ENCODE peak calls at places on chromosomes 7 and 10, in ten cellular contexts. One of them, this sample, is unnamed.

GRCh38 chr7:136976504-136977251 is 108.2 kb downstream of the CHRM2 start:
- DNase-seq in spleen: no peak
- DNase-seq in neural progenitor cell: no peak
- DNase-seq in fibroblast of pulmonary artery: no peak
- DNase-seq in uterus: no peak
- DNase-seq in lower lobe of right lung: no peak
- DNase-seq in right lobe of liver: no peak
- DNase-seq in left ventricle myocardium inferior: no peak
- DNase-seq in upper lobe of right lung: no peak
- DNase-seq in heart left ventricle: no peak
- DNase-seq in this sample: peak

GRCh38 chr7:45292481-45292880 is 134.9 kb downstream of the RAMP3 start:
- DNase-seq in neural progenitor cell: no peak
- DNase-seq in right lobe of liver: no peak
- DNase-seq in left ventricle myocardium inferior: peak
- DNase-seq in spleen: no peak
- DNase-seq in lower lobe of right lung: no peak
- DNase-seq in uterus: no peak
- DNase-seq in upper lobe of right lung: no peak
- DNase-seq in fibroblast of pulmonary artery: no peak
- DNase-seq in heart left ventricle: peak
- DNase-seq in this sample: no peak

GRCh38 chr7:77866791-77867190 is 68.2 kb downstream of the PHTF2 start:
- DNase-seq in fibroblast of pulmonary artery: peak
- DNase-seq in uterus: no peak
- DNase-seq in spleen: no peak
- DNase-seq in lower lobe of right lung: no peak
- DNase-seq in upper lobe of right lung: no peak
- DNase-seq in right lobe of liver: no peak
- DNase-seq in heart left ventricle: no peak
- DNase-seq in left ventricle myocardium inferior: no peak
- DNase-seq in neural progenitor cell: no peak
- DNase-seq in this sample: peak

GRCh38 chr10:123986736-123987135 is 95.1 kb upstream of the CPXM2 start:
- DNase-seq in upper lobe of right lung: no peak
- DNase-seq in uterus: no peak
- DNase-seq in neural progenitor cell: no peak
- DNase-seq in lower lobe of right lung: no peak
- DNase-seq in fibroblast of pulmonary artery: no peak
- DNase-seq in spleen: no peak
- DNase-seq in right lobe of liver: no peak
- DNase-seq in left ventricle myocardium inferior: no peak
- DNase-seq in heart left ventricle: no peak
- DNase-seq in this sample: no peak

GRCh38 chr7:140165422-140165821 is 11.4 kb downstream of the KDM7A start:
- DNase-seq in left ventricle myocardium inferior: no peak
- DNase-seq in spleen: no peak
- DNase-seq in neural progenitor cell: no peak
- DNase-seq in uterus: no peak
- DNase-seq in right lobe of liver: no peak
- DNase-seq in heart left ventricle: no peak
- DNase-seq in fibroblast of pulmonary artery: peak
- DNase-seq in lower lobe of right lung: no peak
- DNase-seq in upper lobe of right lung: no peak
- DNase-seq in this sample: peak

GRCh38 chr10:124696446-124697392 is 47.5 kb downstream of the FAM53B start:
- DNase-seq in right lobe of liver: peak
- DNase-seq in lower lobe of right lung: no peak
- DNase-seq in uterus: no peak
- DNase-seq in left ventricle myocardium inferior: no peak
- DNase-seq in heart left ventricle: no peak
- DNase-seq in neural progenitor cell: no peak
- DNase-seq in upper lobe of right lung: peak
- DNase-seq in spleen: peak
- DNase-seq in fibroblast of pulmonary artery: no peak
- DNase-seq in this sample: no peak

GRCh38 chr10:60417898-60418297 is 28.2 kb upstream of the ANK3 start:
- DNase-seq in upper lobe of right lung: no peak
- DNase-seq in spleen: no peak
- DNase-seq in left ventricle myocardium inferior: no peak
- DNase-seq in neural progenitor cell: no peak
- DNase-seq in right lobe of liver: no peak
- DNase-seq in lower lobe of right lung: no peak
- DNase-seq in fibroblast of pulmonary artery: no peak
- DNase-seq in uterus: no peak
- DNase-seq in heart left ventricle: no peak
- DNase-seq in this sample: no peak

GRCh38 chr10:127012769-127013152 is 107.5 kb downstream of the DOCK1 start:
- DNase-seq in fibroblast of pulmonary artery: no peak
- DNase-seq in uterus: no peak
- DNase-seq in neural progenitor cell: no peak
- DNase-seq in lower lobe of right lung: peak
- DNase-seq in upper lobe of right lung: peak
- DNase-seq in right lobe of liver: peak
- DNase-seq in left ventricle myocardium inferior: peak
- DNase-seq in spleen: no peak
- DNase-seq in heart left ventricle: peak
- DNase-seq in this sample: peak

GRCh38 chr10:6592080-6592479 is 12.0 kb upstream of the PRKCQ start:
- DNase-seq in fibroblast of pulmonary artery: no peak
- DNase-seq in right lobe of liver: no peak
- DNase-seq in neural progenitor cell: no peak
- DNase-seq in lower lobe of right lung: no peak
- DNase-seq in left ventricle myocardium inferior: no peak
- DNase-seq in uterus: no peak
- DNase-seq in spleen: no peak
- DNase-seq in upper lobe of right lung: no peak
- DNase-seq in heart left ventricle: no peak
- DNase-seq in this sample: no peak

GRCh38 chr10:10677479-10677878 is 340.2 kb upstream of the CELF2 start:
- DNase-seq in right lobe of liver: no peak
- DNase-seq in neural progenitor cell: peak
- DNase-seq in heart left ventricle: peak
- DNase-seq in spleen: no peak
- DNase-seq in uterus: peak
- DNase-seq in fibroblast of pulmonary artery: peak
- DNase-seq in upper lobe of right lung: peak
- DNase-seq in lower lobe of right lung: peak
- DNase-seq in left ventricle myocardium inferior: peak
- DNase-seq in this sample: peak

GRCh38 chr7:42180806-42181205 is 56.2 kb downstream of the GLI3 start:
- DNase-seq in uterus: no peak
- DNase-seq in lower lobe of right lung: no peak
- DNase-seq in neural progenitor cell: no peak
- DNase-seq in right lobe of liver: no peak
- DNase-seq in left ventricle myocardium inferior: no peak
- DNase-seq in fibroblast of pulmonary artery: peak
- DNase-seq in spleen: no peak
- DNase-seq in upper lobe of right lung: no peak
- DNase-seq in heart left ventricle: no peak
- DNase-seq in this sample: no peak

GRCh38 chr10:60433684-60434083 is 44.0 kb upstream of the ANK3 start:
- DNase-seq in lower lobe of right lung: no peak
- DNase-seq in uterus: no peak
- DNase-seq in heart left ventricle: no peak
- DNase-seq in neural progenitor cell: no peak
- DNase-seq in left ventricle myocardium inferior: no peak
- DNase-seq in fibroblast of pulmonary artery: peak
- DNase-seq in spleen: no peak
- DNase-seq in upper lobe of right lung: no peak
- DNase-seq in right lobe of liver: no peak
- DNase-seq in this sample: peak

GRCh38 chr10:50417486-50417905 is 166.2 kb upstream of the ASAH2 start:
- DNase-seq in neural progenitor cell: no peak
- DNase-seq in lower lobe of right lung: no peak
- DNase-seq in spleen: no peak
- DNase-seq in fibroblast of pulmonary artery: peak
- DNase-seq in left ventricle myocardium inferior: no peak
- DNase-seq in right lobe of liver: no peak
- DNase-seq in upper lobe of right lung: no peak
- DNase-seq in uterus: no peak
- DNase-seq in heart left ventricle: no peak
- DNase-seq in this sample: no peak

GRCh38 chr7:83162402-83163256 is at the start of gene PCLO:
- DNase-seq in uterus: peak
- DNase-seq in lower lobe of right lung: peak
- DNase-seq in neural progenitor cell: peak
- DNase-seq in fibroblast of pulmonary artery: peak
- DNase-seq in right lobe of liver: peak
- DNase-seq in upper lobe of right lung: peak
- DNase-seq in spleen: peak
- DNase-seq in heart left ventricle: peak
- DNase-seq in left ventricle myocardium inferior: peak
- DNase-seq in this sample: peak
- H3K4me3 ChIP-seq in uterus: peak
- H3K4me3 ChIP-seq in lower lobe of right lung: peak
- H3K4me3 ChIP-seq in neural progenitor cell: peak
- H3K4me3 ChIP-seq in fibroblast of pulmonary artery: peak
- H3K4me3 ChIP-seq in right lobe of liver: peak
- H3K4me3 ChIP-seq in upper lobe of right lung: peak
- H3K4me3 ChIP-seq in spleen: peak
- H3K4me3 ChIP-seq in heart left ventricle: peak
- H3K4me3 ChIP-seq in left ventricle myocardium inferior: peak
- H3K4me3 ChIP-seq in this sample: peak

GRCh38 chr7:97845622-97846203 is 26.5 kb downstream of the ASNS start:
- DNase-seq in heart left ventricle: no peak
- DNase-seq in lower lobe of right lung: no peak
- DNase-seq in left ventricle myocardium inferior: no peak
- DNase-seq in right lobe of liver: no peak
- DNase-seq in fibroblast of pulmonary artery: peak
- DNase-seq in upper lobe of right lung: no peak
- DNase-seq in spleen: no peak
- DNase-seq in neural progenitor cell: peak
- DNase-seq in uterus: no peak
- DNase-seq in this sample: no peak

GRCh38 chr7:97846945-97847344 is 25.3 kb downstream of the ASNS start:
- DNase-seq in uterus: no peak
- DNase-seq in heart left ventricle: no peak
- DNase-seq in neural progenitor cell: no peak
- DNase-seq in fibroblast of pulmonary artery: no peak
- DNase-seq in spleen: no peak
- DNase-seq in lower lobe of right lung: no peak
- DNase-seq in upper lobe of right lung: no peak
- DNase-seq in left ventricle myocardium inferior: no peak
- DNase-seq in right lobe of liver: no peak
- DNase-seq in this sample: no peak

GRCh38 chr7:97842006-97842405 is 30.2 kb downstream of the ASNS start:
- DNase-seq in neural progenitor cell: no peak
- DNase-seq in right lobe of liver: no peak
- DNase-seq in heart left ventricle: no peak
- DNase-seq in left ventricle myocardium inferior: no peak
- DNase-seq in fibroblast of pulmonary artery: no peak
- DNase-seq in upper lobe of right lung: no peak
- DNase-seq in lower lobe of right lung: no peak
- DNase-seq in spleen: no peak
- DNase-seq in uterus: no peak
- DNase-seq in this sample: peak

GRCh38 chr7:97842772-97843345 is 29.3 kb downstream of the ASNS start:
- DNase-seq in heart left ventricle: no peak
- DNase-seq in neural progenitor cell: no peak
- DNase-seq in fibroblast of pulmonary artery: no peak
- DNase-seq in spleen: no peak
- DNase-seq in lower lobe of right lung: no peak
- DNase-seq in upper lobe of right lung: no peak
- DNase-seq in right lobe of liver: no peak
- DNase-seq in uterus: no peak
- DNase-seq in left ventricle myocardium inferior: no peak
- DNase-seq in this sample: no peak

GRCh38 chr7:97844036-97844435 is 28.2 kb downstream of the ASNS start:
- DNase-seq in heart left ventricle: no peak
- DNase-seq in spleen: no peak
- DNase-seq in right lobe of liver: no peak
- DNase-seq in left ventricle myocardium inferior: no peak
- DNase-seq in lower lobe of right lung: no peak
- DNase-seq in upper lobe of right lung: no peak
- DNase-seq in uterus: no peak
- DNase-seq in fibroblast of pulmonary artery: peak
- DNase-seq in neural progenitor cell: no peak
- DNase-seq in this sample: peak
- TF ChIP-seq CTCF in heart left ventricle: no peak
- TF ChIP-seq CTCF in spleen: no peak
- TF ChIP-seq CTCF in right lobe of liver: no peak
- TF ChIP-seq CTCF in left ventricle myocardium inferior: no peak
- TF ChIP-seq CTCF in lower lobe of right lung: no peak
- TF ChIP-seq CTCF in upper lobe of right lung: no peak
- TF ChIP-seq CTCF in uterus: no peak
- TF ChIP-seq CTCF in fibroblast of pulmonary artery: peak
- TF ChIP-seq CTCF in neural progenitor cell: peak
- TF ChIP-seq CTCF in this sample: peak

DNA sequence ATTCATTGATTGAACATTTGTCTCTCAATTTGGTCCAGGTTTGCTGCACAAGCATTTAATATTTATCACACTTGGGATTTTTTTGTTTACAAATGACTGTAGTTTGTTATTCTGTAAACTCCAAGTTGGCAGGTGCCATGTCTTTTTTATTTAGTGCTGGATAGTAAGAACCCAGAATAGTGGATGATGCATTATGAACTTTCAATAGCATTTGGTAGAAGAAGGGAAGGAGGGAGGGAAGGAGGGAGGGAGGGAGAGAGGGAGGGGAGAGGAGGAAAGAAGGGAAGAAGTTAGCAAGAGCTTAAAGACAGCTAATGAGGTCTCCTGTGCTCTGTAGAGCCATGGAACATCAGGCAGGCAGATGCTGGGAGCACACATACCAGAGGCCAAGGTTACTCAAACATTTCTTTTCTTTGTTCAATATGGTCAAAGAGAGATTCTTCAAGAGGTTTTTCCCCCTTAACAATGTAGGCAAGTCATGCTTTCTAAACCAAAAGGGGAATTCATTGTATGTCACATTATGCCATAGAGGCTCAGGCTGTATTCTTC is 25.8 kb upstream of the PDK4 start:
- DNase-seq in spleen: no peak
- DNase-seq in upper lobe of right lung: no peak
- DNase-seq in heart left ventricle: no peak
- DNase-seq in uterus: no peak
- DNase-seq in lower lobe of right lung: no peak
- DNase-seq in neural progenitor cell: no peak
- DNase-seq in right lobe of liver: no peak
- DNase-seq in left ventricle myocardium inferior: no peak
- DNase-seq in fibroblast of pulmonary artery: no peak
- DNase-seq in this sample: no peak
- H3K4me3 ChIP-seq in spleen: no peak
- H3K4me3 ChIP-seq in upper lobe of right lung: no peak
- H3K4me3 ChIP-seq in heart left ventricle: no peak
- H3K4me3 ChIP-seq in uterus: no peak
- H3K4me3 ChIP-seq in lower lobe of right lung: no peak
- H3K4me3 ChIP-seq in neural progenitor cell: no peak
- H3K4me3 ChIP-seq in right lobe of liver: no peak
- H3K4me3 ChIP-seq in left ventricle myocardium inferior: no peak
- H3K4me3 ChIP-seq in fibroblast of pulmonary artery: no peak
- H3K4me3 ChIP-seq in this sample: no peak

DNA sequence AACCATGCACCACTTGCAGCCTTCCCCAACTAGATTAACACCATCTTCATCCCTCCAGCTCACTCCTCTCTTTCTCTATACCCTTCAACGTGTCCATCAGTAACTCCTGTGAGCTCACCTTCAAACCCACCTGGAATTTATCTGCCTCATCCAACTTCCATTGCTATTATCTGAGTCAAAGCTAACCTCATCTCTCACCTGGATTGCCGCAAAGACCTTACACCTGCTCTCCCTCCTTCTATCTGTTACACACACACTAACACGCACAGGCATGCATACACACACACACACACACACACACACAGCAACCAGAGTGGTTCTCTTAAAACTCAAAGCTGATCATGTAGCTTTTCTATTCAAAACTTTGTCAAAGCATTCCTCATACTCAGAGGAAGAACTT is 3.8 kb upstream of the TFEC start:
- DNase-seq in lower lobe of right lung: no peak
- DNase-seq in right lobe of liver: no peak
- DNase-seq in heart left ventricle: no peak
- DNase-seq in uterus: no peak
- DNase-seq in neural progenitor cell: no peak
- DNase-seq in fibroblast of pulmonary artery: no peak
- DNase-seq in left ventricle myocardium inferior: no peak
- DNase-seq in spleen: no peak
- DNase-seq in upper lobe of right lung: no peak
- DNase-seq in this sample: no peak
- TF ChIP-seq CTCF in lower lobe of right lung: no peak
- TF ChIP-seq CTCF in right lobe of liver: no peak
- TF ChIP-seq CTCF in heart left ventricle: no peak
- TF ChIP-seq CTCF in uterus: no peak
- TF ChIP-seq CTCF in neural progenitor cell: no peak
- TF ChIP-seq CTCF in fibroblast of pulmonary artery: no peak
- TF ChIP-seq CTCF in left ventricle myocardium inferior: no peak
- TF ChIP-seq CTCF in spleen: no peak
- TF ChIP-seq CTCF in upper lobe of right lung: no peak
- TF ChIP-seq CTCF in this sample: no peak

This sample was measured in foreskin fibroblast.